ENCODE peak calls at places on chromosomes 4 and X, in eight cellular contexts. S is uterus, C is ovary, I is SK-N-SH, Y is mesenchymal stem cell, H is left ventricle myocardium inferior, X is neuronal stem cell, U is endodermal cell. A is an unnamed sample. For H3K4me1, the result is how much of the 10 kb centered on the place peaks cover.

GRCh38 chrX:65595460-65595876 is 60.9 kb upstream of the LAS1L start:
- DNase-seq in S (peak), C (peak), I (peak), Y (peak), H (peak), X (peak), U (peak), A (peak)

GRCh38 chrX:87078231-87078630 is 439.4 kb upstream of the KLHL4 start:
- DNase-seq in S (no peak), C (no peak), I (no peak), Y (no peak), H (no peak), X (no peak), U (no peak), A (no peak)

GRCh38 chr4:140367738-140368137 is 5.7 kb upstream of the SCOC start:
- DNase-seq in S (no peak), C (no peak), I (no peak), Y (no peak), H (no peak), X (no peak), U (no peak), A (no peak)

GRCh38 chr4:163071308-163071707 is 95.4 kb downstream of the NAF1 start:
- DNase-seq in S (no peak), C (no peak), I (no peak), Y (no peak), H (no peak), X (no peak), U (no peak), A (no peak)

GRCh38 chr4:78775278-78776030 is 696 bp upstream of the BMP2K start:
- DNase-seq in S (peak), C (peak), I (peak), Y (peak), H (peak), X (peak), U (peak), A (peak)

GRCh38 chr4:139666735-139667266 is 1.2 kb downstream of the MGST2 start:
- DNase-seq in S (no peak), C (peak), I (no peak), Y (peak), H (no peak), X (no peak), U (no peak), A (no peak)

GRCh38 chrX:141220342-141221008 is 21.8 kb downstream of the SPANXC start:
- DNase-seq in S (no peak), C (no peak), I (no peak), Y (peak), H (no peak), X (no peak), U (no peak), A (no peak)

GRCh38 chr4:42906906-42907774 is 14.6 kb downstream of the GRXCR1 start:
- DNase-seq in S (no peak), C (no peak), I (no peak), Y (no peak), H (no peak), X (no peak), U (no peak), A (no peak)

GRCh38 chr4:127667772-127668171 is 35.0 kb downstream of the INTU start:
- DNase-seq in S (no peak), C (no peak), I (no peak), Y (no peak), H (no peak), X (no peak), U (no peak), A (no peak)

GRCh38 chr4:183571350-183572076 is 66.7 kb downstream of the ING2 start:
- DNase-seq in S (no peak), C (peak), I (peak), Y (peak), H (no peak), X (no peak), U (peak), A (no peak)

GRCh38 chr4:77036206-77036605 is 39.6 kb downstream of the CCNI start:
- DNase-seq in S (no peak), C (no peak), I (no peak), Y (peak), H (no peak), X (no peak), U (no peak), A (no peak)

GRCh38 chr4:84673475-84674230 is 90.7 kb downstream of the CDS1 start:
- DNase-seq in S (no peak), C (no peak), I (no peak), Y (peak), H (no peak), X (no peak), U (no peak), A (no peak)

GRCh38 chr4:114349543-114350175 is 248.9 kb upstream of the UGT8 start:
- DNase-seq in S (no peak), C (no peak), I (no peak), Y (peak), H (no peak), X (no peak), U (no peak), A (no peak)

GRCh38 chr4:89277412-89277811 is 30.2 kb downstream of the GPRIN3 start:
- DNase-seq in S (no peak), C (no peak), I (no peak), Y (peak), H (no peak), X (no peak), U (no peak), A (no peak)

GRCh38 chr4:80365928-80366327 is 30.4 kb downstream of the CFAP299 start:
- DNase-seq in S (no peak), C (no peak), I (peak), Y (peak), H (no peak), X (peak), U (peak), A (peak)

GRCh38 chrX:110600745-110601310 is 194.8 kb downstream of the CHRDL1 start:
- DNase-seq in S (no peak), C (no peak), I (no peak), Y (no peak), H (no peak), X (no peak), U (no peak), A (no peak)

GRCh38 chrX:11239230-11239629 is 54.0 kb upstream of the AMELX start:
- DNase-seq in S (no peak), C (no peak), I (peak), Y (peak), H (no peak), X (no peak), U (no peak), A (no peak)

GRCh38 chr4:113146876-113147358 is 97.5 kb downstream of the ANK2 start:
- DNase-seq in S (no peak), C (peak), I (no peak), Y (peak), H (no peak), X (no peak), U (no peak), A (no peak)

GRCh38 chr4:3467601-3468031 is 4.5 kb downstream of the DOK7 start:
- DNase-seq in S (no peak), C (no peak), I (no peak), Y (no peak), H (no peak), X (no peak), U (no peak), A (peak)

GRCh38 chr4:71907782-71908181 is 123.9 kb upstream of the GC start:
- DNase-seq in S (no peak), C (no peak), I (no peak), Y (no peak), H (no peak), X (no peak), U (no peak), A (no peak)

GRCh38 chrX:13074297-13075262 is 30.2 kb upstream of the FAM9C start:
- DNase-seq in S (no peak), C (no peak), I (no peak), Y (no peak), H (no peak), X (no peak), U (no peak), A (no peak)

GRCh38 chrX:68433155-68433980 is at the start of gene OPHN1:
- DNase-seq in S (peak), C (peak), I (peak), Y (peak), H (peak), X (peak), U (peak), A (peak)

GRCh38 chrX:42707742-42708141 is 70.2 kb downstream of the PPP1R2C start:
- DNase-seq in S (no peak), C (no peak), I (no peak), Y (no peak), H (no peak), X (no peak), U (no peak), A (no peak)

GRCh38 chrX:131801911-131802310 is 221.2 kb upstream of the STK26 start:
- DNase-seq in S (no peak), C (no peak), I (no peak), Y (peak), H (no peak), X (no peak), U (no peak), A (no peak)

GRCh38 chrX:110301194-110301593 is 16.7 kb downstream of the AMMECR1 start:
- DNase-seq in S (no peak), C (no peak), I (no peak), Y (no peak), H (no peak), X (no peak), U (no peak), A (no peak)

GRCh38 chr4:15001248-15001824 is 945 bp upstream of the CPEB2 start:
- DNase-seq in S (peak), C (peak), I (peak), Y (peak), H (peak), X (peak), U (peak), A (peak)

GRCh38 chrX:50167366-50167765 is 33.4 kb downstream of the AKAP4 start:
- DNase-seq in S (no peak), C (no peak), I (no peak), Y (no peak), H (no peak), X (no peak), U (no peak), A (no peak)

GRCh38 chrX:132443736-132444135 is 45.1 kb downstream of the MBNL3 start:
- DNase-seq in S (no peak), C (no peak), I (no peak), Y (no peak), H (no peak), X (no peak), U (no peak), A (no peak)

GRCh38 chr4:124060261-124060918 is 652.1 kb downstream of the ANKRD50 start:
- DNase-seq in S (peak), C (peak), I (peak), Y (peak), H (peak), X (no peak), U (no peak), A (peak)

GRCh38 chr4:92599044-92599443 is 295.3 kb downstream of the GRID2 start:
- DNase-seq in S (no peak), C (no peak), I (no peak), Y (peak), H (no peak), X (no peak), U (no peak), A (no peak)

GRCh38 chr4:128517739-128518510 is 230.3 kb upstream of the PGRMC2 start:
- DNase-seq in S (peak), C (peak), I (peak), Y (peak), H (peak), X (peak), U (peak), A (peak)

GRCh38 chr4:69668680-69669079 is 15.6 kb upstream of the UGT2A1 start:
- DNase-seq in S (no peak), C (no peak), I (no peak), Y (no peak), H (no peak), X (no peak), U (no peak), A (no peak)

GRCh38 chr4:158871050-158871724 is 102.4 kb downstream of the FNIP2 start:
- DNase-seq in S (no peak), C (no peak), I (peak), Y (no peak), H (no peak), X (no peak), U (no peak), A (no peak)

GRCh38 chr4:181766061-181766460 is 477.1 kb upstream of the TENM3 start:
- DNase-seq in S (no peak), C (no peak), I (no peak), Y (no peak), H (no peak), X (no peak), U (no peak), A (no peak)

GRCh38 chr4:5921578-5921977 is 28.7 kb upstream of the CRMP1 start:
- DNase-seq in S (no peak), C (no peak), I (no peak), Y (no peak), H (no peak), X (no peak), U (peak), A (no peak)
- H3K27ac ChIP-seq in S (no peak), C (no peak), I (no peak), Y (no peak), H (no peak), X (no peak), U (no peak), A (no peak)

GRCh38 chr4:7712021-7712420 is 227.6 kb downstream of the AFAP1 start:
- DNase-seq in S (no peak), C (no peak), I (no peak), Y (no peak), H (no peak), X (no peak), U (no peak), A (no peak)

GRCh38 chr4:7710126-7710525 is 229.5 kb downstream of the AFAP1 start:
- DNase-seq in S (no peak), C (no peak), I (no peak), Y (no peak), H (peak), X (no peak), U (no peak), A (no peak)

GRCh38 chr4:7711330-7711963 is 228.2 kb downstream of the AFAP1 start:
- DNase-seq in S (no peak), C (no peak), I (no peak), Y (no peak), H (no peak), X (no peak), U (no peak), A (peak)

GRCh38 chr4:7708981-7709380 is 230.7 kb downstream of the AFAP1 start:
- DNase-seq in S (no peak), C (no peak), I (no peak), Y (no peak), H (no peak), X (no peak), U (no peak), A (no peak)

GRCh38 chr4:7710576-7711329 is 228.9 kb downstream of the AFAP1 start:
- DNase-seq in S (no peak), C (no peak), I (no peak), Y (no peak), H (no peak), X (no peak), U (no peak), A (peak)
- H3K4me1 ChIP-seq in S (under half), C (under half), I (under half), Y (under half), H (under half), X (under half), U (under half), A (under half)

GRCh38 chrX:482702-483203 is 96.0 kb upstream of the PPP2R3B start:
- DNase-seq in S (no peak), C (no peak), I (no peak), Y (no peak), H (no peak), X (no peak), U (no peak), A (no peak)
- H3K4me3 ChIP-seq in S (no peak), C (no peak), I (no peak), Y (no peak), H (no peak), X (no peak), U (no peak), A (no peak)

GRCh38 chr4:73702796-73703287 is 37.5 kb upstream of the CXCL8 start:
- DNase-seq in S (no peak), C (no peak), I (no peak), Y (no peak), H (no peak), X (no peak), U (no peak), A (no peak)
- H3K27ac ChIP-seq in S (no peak), C (no peak), I (no peak), Y (no peak), H (peak), X (no peak), U (no peak), A (no peak)

GRCh38 chr4:1759818-1760223 is 33.3 kb upstream of the FGFR3 start:
- DNase-seq in S (no peak), C (no peak), I (no peak), Y (no peak), H (no peak), X (no peak), U (peak), A (no peak)

GRCh38 chr4:1762264-1763010 is 30.7 kb upstream of the FGFR3 start:
- DNase-seq in S (no peak), C (no peak), I (no peak), Y (no peak), H (no peak), X (no peak), U (no peak), A (no peak)

GRCh38 chr4:1761130-1761688 is 31.9 kb upstream of the FGFR3 start:
- DNase-seq in S (no peak), C (no peak), I (no peak), Y (no peak), H (no peak), X (no peak), U (no peak), A (no peak)

GRCh38 chr4:1759170-1759817 is 33.8 kb upstream of the FGFR3 start:
- DNase-seq in S (no peak), C (no peak), I (no peak), Y (no peak), H (no peak), X (no peak), U (peak), A (no peak)

GRCh38 chr4:1760521-1761001 is 32.5 kb upstream of the FGFR3 start:
- DNase-seq in S (no peak), C (no peak), I (peak), Y (no peak), H (no peak), X (no peak), U (no peak), A (no peak)
- H3K4me1 ChIP-seq in S (under half), C (under half), I (under half), Y (under half), H (under half), X (under half), U (under half), A (under half)

DNA sequence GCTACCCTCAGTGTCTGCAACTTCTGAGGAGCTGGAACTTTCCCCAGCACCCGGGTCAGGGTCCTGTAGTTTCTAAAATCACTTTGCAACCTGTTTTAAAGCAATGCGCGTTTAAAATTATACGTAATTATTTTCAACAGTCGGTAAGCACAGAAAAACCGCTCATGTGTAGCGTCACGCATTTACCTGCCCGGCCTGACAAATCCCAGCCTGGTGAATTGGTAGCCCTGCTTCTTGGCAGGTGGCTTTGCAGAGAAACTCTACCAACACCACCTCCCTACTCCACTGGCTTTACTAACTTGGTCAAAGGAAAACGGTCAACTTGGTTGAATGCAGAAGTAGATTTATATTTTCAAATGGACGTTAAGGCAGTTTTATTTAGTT is 651 bp downstream of the BANK1 start:
- DNase-seq in S (no peak), C (no peak), I (no peak), Y (no peak), H (no peak), X (no peak), U (no peak), A (no peak)
- H3K4me3 ChIP-seq in S (no peak), C (peak), I (no peak), Y (peak), H (peak), X (no peak), U (no peak), A (peak)

DNA sequence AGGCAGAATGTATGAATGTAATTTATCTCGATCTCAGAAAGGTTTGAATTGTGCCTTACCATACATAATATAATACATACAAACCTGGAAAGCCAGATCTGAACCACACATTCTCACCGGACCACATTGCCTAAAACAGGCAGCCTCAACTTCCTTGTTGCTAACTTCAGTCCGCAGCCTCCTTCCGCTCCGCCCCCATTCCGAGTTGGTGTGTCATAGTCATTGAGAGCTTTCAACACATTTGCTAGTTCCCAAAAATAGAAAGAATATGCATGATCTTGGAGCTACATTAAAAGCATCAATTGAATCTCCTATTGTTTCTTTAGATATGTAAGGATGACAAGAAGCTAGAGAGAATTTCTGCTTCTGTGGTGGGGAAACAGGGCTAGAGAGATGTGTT is 127.2 kb downstream of the ARHGEF9 start:
- DNase-seq in S (peak), C (peak), I (no peak), Y (peak), H (peak), X (no peak), U (no peak), A (peak)
- H3K27ac ChIP-seq in S (peak), C (no peak), I (peak), Y (peak), H (peak), X (no peak), U (no peak), A (no peak)

DNA sequence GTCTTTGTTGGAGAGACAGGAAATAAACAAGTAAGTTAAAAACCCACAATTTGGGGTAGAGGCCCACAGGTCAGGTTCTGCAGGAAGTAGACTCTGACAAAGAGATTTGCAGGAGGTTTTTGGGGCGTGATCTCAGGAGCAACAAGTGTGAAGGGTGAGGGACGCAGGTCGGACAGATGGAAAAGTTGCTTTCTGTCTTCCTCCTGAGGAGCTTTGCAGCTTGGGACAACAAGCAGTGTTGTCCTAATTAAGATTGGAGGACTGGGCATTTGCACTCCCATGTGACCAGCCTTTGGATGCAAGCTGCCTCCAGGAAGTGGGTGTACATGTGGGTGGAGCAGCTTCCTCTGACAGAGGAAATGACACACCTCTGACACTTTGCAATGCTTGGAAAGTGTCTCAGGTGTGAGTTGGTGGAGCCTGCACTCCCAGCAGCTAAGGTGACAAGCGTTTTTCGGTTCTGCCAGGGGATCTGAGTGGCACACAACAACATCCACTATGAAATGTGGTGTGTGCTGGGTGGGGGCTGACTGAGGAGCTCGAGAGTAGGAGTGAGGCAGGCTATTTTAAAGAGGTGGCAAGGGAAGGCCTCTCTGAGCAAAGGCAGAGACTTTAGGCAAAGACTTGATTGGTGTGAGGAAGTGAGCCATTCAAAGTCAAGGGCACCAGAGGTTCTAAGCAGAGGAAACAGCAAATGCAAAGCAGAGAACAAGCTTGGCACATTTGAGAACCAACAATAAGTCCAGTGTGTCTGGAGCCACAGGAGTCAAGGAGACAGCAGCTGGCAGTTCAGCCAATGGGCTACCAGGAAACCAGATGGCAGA is 339.8 kb upstream of the GATB start:
- DNase-seq in S (no peak), C (no peak), I (no peak), Y (no peak), H (no peak), X (no peak), U (no peak), A (no peak)
- H3K4me1 ChIP-seq in S (under half), C (under half), I (under half), Y (under half), H (under half), X (under half), U (under half), A (under half)